ENCODE peak calls at places on chromosomes 6 and 20, in four cellular contexts. H, L, E and K are unnamed samples.

GRCh38 chr20:23049933-23050838 is 714 bp upstream of the THBD start:
- DNase-seq in H (no peak), L (no peak), E (no peak), K (no peak)

GRCh38 chr6:40552926-40553325 is 34.2 kb downstream of the LRFN2 start:
- DNase-seq in H (no peak), E (no peak), L (no peak), K (no peak)

GRCh38 chr20:3970016-3970415 is 45.3 kb downstream of the RNF24 start:
- DNase-seq in H (peak), L (no peak), E (no peak), K (no peak)

GRCh38 chr6:56226946-56227879 is 20.2 kb downstream of the COL21A1 start:
- DNase-seq in H (no peak), E (no peak), L (no peak), K (no peak)

GRCh38 chr6:168597471-168597875 is 156.5 kb downstream of the SMOC2 start:
- DNase-seq in E (no peak), L (no peak), H (no peak), K (no peak)

GRCh38 chr6:151289399-151290007 is 49.7 kb downstream of the AKAP12 start:
- DNase-seq in E (no peak), L (no peak), H (no peak), K (no peak)

GRCh38 chr6:76247527-76247926 is 175.1 kb upstream of the IMPG1 start:
- DNase-seq in E (no peak), L (no peak), H (no peak), K (no peak)

GRCh38 chr6:106279179-106279578 is 46.4 kb downstream of the ATG5 start:
- DNase-seq in L (no peak), H (no peak), E (no peak), K (no peak)

GRCh38 chr20:50242863-50243609 is 52.4 kb downstream of the CEBPB start:
- DNase-seq in E (no peak), L (no peak), H (peak), K (no peak)

GRCh38 chr6:31356216-31356945 is 598 bp downstream of the HLA-B start:
- DNase-seq in H (no peak), L (peak), E (no peak), K (no peak)

GRCh38 chr6:70520575-70520974 is 46.2 kb upstream of the SDHAF4 start:
- DNase-seq in E (no peak), H (peak), L (peak), K (peak)

GRCh38 chr6:114108119-114109002 is 137.4 kb upstream of the HDAC2 start:
- DNase-seq in L (peak), H (peak), E (no peak), K (peak)

GRCh38 chr20:23686046-23686750 is 2.6 kb downstream of the CST4 start:
- DNase-seq in H (no peak), E (no peak), L (no peak), K (no peak)

GRCh38 chr20:52490715-52491430 is 299.3 kb upstream of the ZFP64 start:
- DNase-seq in E (no peak), L (no peak), H (no peak), K (no peak)

GRCh38 chr6:169370054-169370453 is 116.4 kb upstream of the THBS2 start:
- DNase-seq in H (no peak), E (no peak), L (no peak), K (peak)

GRCh38 chr20:45419188-45420091 is 3.5 kb downstream of the PIGT start:
- DNase-seq in E (peak), L (no peak), H (peak), K (no peak)

GRCh38 chr6:22296067-22296466 is 769 bp downstream of the PRL start:
- DNase-seq in H (no peak), L (peak), E (no peak), K (no peak)

GRCh38 chr6:3277851-3278416 is 19.2 kb downstream of the PSMG4 start:
- DNase-seq in L (no peak), H (no peak), E (no peak), K (no peak)

GRCh38 chr6:110325197-110325596 is 33.0 kb downstream of the METTL24 start:
- DNase-seq in E (no peak), H (peak), L (no peak), K (no peak)

GRCh38 chr6:41655706-41656668 is 17.7 kb downstream of the MDFI start:
- DNase-seq in E (no peak), H (no peak), L (no peak), K (no peak)

GRCh38 chr6:16249971-16250370 is 11.6 kb downstream of the GMPR start:
- DNase-seq in L (no peak), E (no peak), H (peak), K (no peak)

GRCh38 chr6:165986647-165987482 is 180.8 kb downstream of the TBXT start:
- DNase-seq in E (no peak), L (peak), H (no peak), K (no peak)

GRCh38 chr6:38755207-38755606 is 40.1 kb downstream of the DNAH8 start:
- DNase-seq in E (no peak), L (no peak), H (no peak), K (no peak)

GRCh38 chr6:25217275-25217674 is 61.9 kb upstream of the CARMIL1 start:
- DNase-seq in L (no peak), E (no peak), H (no peak), K (no peak)

GRCh38 chr20:39070484-39071231 is 108.5 kb downstream of the DHX35 start:
- DNase-seq in L (no peak), E (no peak), H (peak), K (no peak)

GRCh38 chr20:15257471-15257870 is 920.1 kb upstream of the FLRT3 start:
- DNase-seq in L (no peak), E (no peak), H (no peak), K (no peak)

GRCh38 chr6:138654715-138655634 is 118.6 kb upstream of the CCDC28A start:
- DNase-seq in H (no peak), L (no peak), E (peak), K (no peak)

GRCh38 chr6:145327497-145328055 is 407.7 kb downstream of the EPM2A start:
- DNase-seq in H (no peak), L (no peak), E (no peak), K (no peak)

GRCh38 chr6:130981409-130981808 is 81.6 kb downstream of the EPB41L2 start:
- DNase-seq in E (no peak), H (no peak), L (no peak), K (no peak)

DNA sequence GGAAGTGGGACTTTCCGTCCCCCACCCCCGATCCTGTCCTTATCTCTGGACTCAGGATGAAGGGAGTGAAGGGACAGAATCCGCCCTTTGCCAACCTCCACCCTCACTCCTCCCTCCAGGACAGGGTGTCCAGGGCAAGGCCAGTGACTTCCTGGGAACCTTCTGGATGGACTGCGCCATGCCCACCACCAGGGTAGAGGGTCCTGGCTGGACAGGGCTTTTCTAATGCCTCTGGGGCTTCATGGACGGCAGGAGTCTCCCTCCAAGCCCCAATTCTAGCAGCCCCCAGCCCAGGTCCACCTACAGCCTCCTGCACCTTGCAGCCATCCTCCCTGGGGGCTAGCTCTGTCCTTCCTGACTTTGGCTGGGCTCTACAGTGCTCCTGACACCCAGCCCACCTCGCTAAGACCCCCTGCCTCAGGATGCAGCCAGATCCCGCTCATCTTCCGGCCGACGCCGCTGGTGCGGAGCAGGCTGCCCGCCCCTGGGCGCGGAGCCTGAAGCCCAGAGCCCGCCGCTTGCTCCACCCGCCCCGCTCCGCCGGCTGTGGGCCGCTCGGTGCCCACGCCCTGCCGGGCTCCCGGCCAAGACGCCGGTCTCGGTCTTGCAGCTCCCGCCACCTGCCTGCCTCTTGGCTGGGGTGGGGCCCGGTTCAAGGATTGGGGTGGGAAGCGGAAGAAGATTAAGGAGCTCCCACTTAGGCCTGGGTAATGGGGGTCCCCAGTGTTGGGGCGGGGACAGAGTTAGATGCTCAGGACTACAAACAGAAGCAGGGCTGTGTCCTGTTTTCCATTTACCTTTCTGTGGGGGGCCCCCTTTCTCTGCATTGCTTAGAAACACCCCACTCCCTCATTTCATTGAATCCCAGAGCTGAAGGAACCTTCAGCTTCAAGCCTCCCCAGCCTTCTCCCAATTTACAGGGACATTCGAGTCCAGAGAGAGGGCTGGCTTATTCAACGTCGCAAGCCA is 72.8 kb downstream of the MDGA1 start:
- DNase-seq in L (peak), H (no peak), E (no peak), K (peak)
- TF ChIP-seq NFIC in L (peak), H (no peak), E (no peak), K (peak)

DNA sequence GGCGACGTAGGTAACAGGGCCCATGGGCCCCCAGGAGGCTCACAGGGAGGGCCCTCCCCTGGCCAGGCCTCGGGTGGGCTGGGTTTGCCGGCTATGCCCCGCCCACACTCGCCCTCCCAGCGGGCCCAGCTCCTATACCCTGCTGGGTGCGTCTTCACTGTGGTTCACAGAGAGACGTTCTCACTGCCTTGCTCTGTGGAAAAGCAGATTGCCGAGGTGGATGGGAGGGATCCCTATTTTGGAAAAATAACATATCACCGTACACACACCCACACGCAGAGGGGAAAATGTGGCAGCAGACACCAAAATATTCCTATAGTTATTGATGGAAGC is 49.6 kb downstream of the TMEM242 start:
- DNase-seq in E (no peak), H (peak), L (peak), K (peak)
- TF ChIP-seq JUND in E (no peak), H (no peak), L (no peak), K (no peak)

GRCh38 chr6:136201735-136202134 is 48.4 kb downstream of the MTFR2 start:
- DNase-seq in H (no peak), L (no peak), E (no peak), K (no peak)
- TF ChIP-seq NFIC in H (no peak), L (no peak), E (no peak), K (no peak)

DNA sequence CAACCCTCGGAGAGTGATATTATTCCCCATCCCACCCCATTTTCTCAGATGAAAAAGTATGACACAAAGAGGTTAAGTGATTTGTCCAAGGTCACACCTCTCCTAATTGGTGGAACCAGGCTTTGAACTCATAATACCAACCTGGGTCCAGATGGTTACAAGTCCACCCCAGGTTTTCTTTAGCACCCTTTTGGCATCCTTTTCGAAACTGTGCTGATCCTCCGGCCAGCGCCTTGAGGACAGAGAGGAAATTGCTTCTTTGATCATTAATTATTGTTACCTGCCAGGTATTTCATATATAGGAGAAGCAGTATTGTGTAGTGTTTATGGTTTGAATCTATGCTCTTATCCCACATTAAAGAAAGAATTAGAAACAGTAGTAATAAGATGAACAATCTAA is 29.3 kb upstream of the PDYN start:
- DNase-seq in E (no peak), H (no peak), L (no peak), K (peak)
- TF ChIP-seq JUND in E (no peak), H (no peak), L (no peak), K (no peak)

DNA sequence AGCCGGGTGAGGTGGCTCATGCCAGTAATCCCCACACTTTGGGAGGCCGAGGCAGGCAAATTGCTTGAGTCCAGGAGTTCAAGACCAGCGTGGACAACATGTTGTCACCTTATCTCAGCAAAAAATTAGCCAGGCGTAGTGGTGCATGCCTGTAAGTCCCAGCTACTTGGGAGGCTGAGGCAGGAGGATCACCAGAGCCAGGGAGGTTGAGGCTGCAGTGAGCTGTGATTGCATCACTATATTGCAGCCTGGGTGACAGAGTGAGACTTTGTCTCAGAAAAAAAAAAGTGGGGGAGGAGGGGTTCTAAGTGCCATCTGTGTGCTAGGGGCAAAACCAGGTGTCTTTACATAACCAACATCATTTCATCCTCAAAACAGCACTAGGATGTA is 48.3 kb downstream of the CDK5RAP1 start:
- DNase-seq in H (no peak), E (no peak), L (no peak), K (no peak)
- TF ChIP-seq NFIC in H (no peak), E (no peak), L (no peak), K (no peak)

DNA sequence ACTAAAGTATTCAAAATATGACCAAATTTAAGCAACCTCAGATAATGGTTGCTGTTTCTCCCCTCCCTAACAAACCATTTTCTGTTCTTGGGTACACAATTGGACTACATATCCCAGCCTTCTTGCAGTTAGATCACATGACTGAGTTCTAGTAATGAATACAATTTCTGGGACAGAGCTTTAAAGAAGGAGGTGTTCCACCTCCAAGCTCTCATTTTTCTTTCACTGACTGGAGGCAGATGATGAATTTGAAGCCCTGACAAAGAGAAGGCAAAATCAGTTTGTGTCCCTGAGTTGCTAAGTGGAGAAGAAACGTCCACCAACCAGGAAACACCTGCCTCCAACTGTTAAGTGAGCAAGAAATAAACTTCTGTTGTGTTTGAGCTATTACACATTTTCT is 117.2 kb downstream of the LCA5 start:
- DNase-seq in L (no peak), E (no peak), H (no peak), K (no peak)
- TF ChIP-seq JUND in L (no peak), E (no peak), H (no peak), K (no peak)

DNA sequence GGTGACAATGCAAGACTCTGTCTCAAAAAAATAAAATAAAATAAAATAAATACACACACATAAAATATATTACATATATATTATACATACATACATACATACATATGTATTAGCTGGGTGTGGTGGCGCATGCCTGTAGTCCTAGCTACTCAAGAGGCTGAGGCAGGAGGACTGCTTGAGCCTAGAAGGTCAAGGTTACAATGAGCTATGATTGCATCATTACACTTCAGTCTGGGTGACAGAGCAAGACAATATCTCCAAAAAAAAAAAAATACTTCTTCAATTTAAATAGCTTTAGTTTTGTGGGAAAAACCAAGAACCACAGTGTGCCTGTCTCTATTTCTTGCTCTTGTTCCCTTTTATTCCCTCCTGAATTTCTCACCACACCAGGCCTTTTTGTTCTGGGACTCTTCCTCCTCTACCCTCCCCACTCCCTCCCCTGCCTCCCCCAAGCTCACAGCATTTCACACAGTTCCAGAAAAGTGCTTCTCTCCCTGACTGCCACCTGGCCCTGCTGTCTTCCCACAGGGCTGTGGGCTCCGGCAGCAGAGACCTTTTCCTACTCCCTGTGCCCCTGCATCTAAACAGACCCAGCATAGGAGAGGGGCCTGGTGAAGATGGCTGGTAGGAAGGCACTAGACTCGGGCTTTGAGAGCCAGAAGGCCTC is 1.3 kb downstream of the C20orf203 start:
- DNase-seq in L (peak), H (no peak), E (no peak), K (peak)
- TF ChIP-seq NFIC in L (no peak), H (no peak), E (no peak), K (no peak)

GRCh38 chr20:44280387-44280786 is 30.6 kb downstream of the FITM2 start:
- DNase-seq in L (no peak), H (peak), E (no peak), K (no peak)
- TF ChIP-seq JUND in L (no peak), H (no peak), E (no peak), K (no peak)

GRCh38 chr6:11429577-11429976 is 108.0 kb upstream of the TMEM170B start:
- DNase-seq in H (no peak), E (no peak), L (no peak), K (no peak)

GRCh38 chr6:11431455-11431937 is 106.1 kb upstream of the TMEM170B start:
- DNase-seq in L (no peak), H (peak), E (no peak), K (no peak)

GRCh38 chr6:11428351-11428750 is 109.2 kb upstream of the TMEM170B start:
- DNase-seq in L (no peak), H (no peak), E (no peak), K (no peak)

GRCh38 chr6:11428895-11429294 is 108.7 kb upstream of the TMEM170B start:
- DNase-seq in L (no peak), H (peak), E (peak), K (no peak)

GRCh38 chr6:11430036-11430435 is 107.5 kb upstream of the TMEM170B start:
- DNase-seq in H (no peak), L (no peak), E (no peak), K (no peak)
- TF ChIP-seq NFIC in H (no peak), L (no peak), E (no peak), K (no peak)

DNA sequence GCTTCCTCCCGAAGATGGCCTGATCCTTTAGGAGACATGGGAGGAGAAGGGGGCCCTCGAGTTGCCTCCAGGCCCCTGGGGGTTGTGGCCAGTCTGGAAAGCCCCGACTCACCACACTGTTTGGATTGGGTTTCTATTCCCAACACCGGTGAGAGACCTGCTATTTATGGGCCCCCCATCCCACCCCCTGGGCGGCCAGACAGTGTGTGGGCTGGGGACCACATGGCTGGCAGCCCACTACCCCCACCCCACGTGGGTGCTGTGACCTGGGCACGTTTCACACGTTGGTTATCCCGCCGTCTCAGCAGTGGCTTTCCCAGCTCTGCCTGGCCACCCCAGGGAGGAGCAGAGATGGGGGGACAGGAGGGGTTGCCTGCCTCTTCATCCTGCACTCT is 116.1 kb downstream of the VEGFA start:
- DNase-seq in E (no peak), H (no peak), L (no peak), K (no peak)
- TF ChIP-seq JUND in E (no peak), H (no peak), L (no peak), K (no peak)